ENCODE peak calls at places on chromosomes 4 and X, in seven cellular contexts. I is fibroblast of mammary gland, X is right lobe of liver, O is tibial artery, J is OCI-LY7, B is mammary epithelial cell, F is stomach. R is an unnamed sample.

GRCh38 chr4:12050357-12050756 is 621.7 kb upstream of the HS3ST1 start:
- DNase-seq in I (no peak), X (no peak), O (no peak), J (no peak), B (no peak), F (no peak), R (no peak)

GRCh38 chr4:153083447-153083921 is 120.8 kb upstream of the TRIM2 start:
- DNase-seq in I (peak), X (no peak), O (no peak), J (peak), B (peak), F (peak), R (peak)

GRCh38 chr4:72449705-72450104 is 119.3 kb downstream of the ADAMTS3 start:
- DNase-seq in I (peak), X (no peak), O (no peak), J (no peak), B (no peak), F (no peak), R (no peak)

GRCh38 chr4:38145033-38145673 is 185.0 kb downstream of the PTTG2 start:
- DNase-seq in I (peak), X (no peak), O (no peak), J (no peak), B (no peak), F (no peak), R (no peak)

GRCh38 chrX:124280294-124280902 is 52.1 kb upstream of the TEX13D start:
- DNase-seq in I (no peak), X (no peak), O (no peak), J (no peak), B (no peak), F (no peak), R (no peak)

GRCh38 chr4:112633477-112634235 is 3.1 kb downstream of the ZGRF1 start:
- DNase-seq in I (peak), X (no peak), O (no peak), J (peak), B (peak), F (no peak), R (peak)

GRCh38 chr4:146407669-146408084 is 114.1 kb downstream of the SLC10A7 start:
- DNase-seq in I (peak), X (no peak), O (no peak), J (no peak), B (peak), F (no peak), R (no peak)

GRCh38 chrX:70219938-70220764 is 14.3 kb upstream of the AWAT1 start:
- DNase-seq in I (peak), X (no peak), O (peak), J (no peak), B (peak), F (no peak), R (no peak)

GRCh38 chrX:11185861-11186260 is 74.7 kb downstream of the HCCS start:
- DNase-seq in I (no peak), X (no peak), O (no peak), J (no peak), B (no peak), F (no peak), R (no peak)

GRCh38 chr4:113270520-113271319 is 221.3 kb downstream of the ANK2 start:
- DNase-seq in I (no peak), X (no peak), O (no peak), J (no peak), B (no peak), F (no peak), R (no peak)

GRCh38 chrX:118948270-118948669 is 26.1 kb upstream of the LONRF3 start:
- DNase-seq in I (no peak), X (no peak), O (no peak), J (no peak), B (no peak), F (no peak), R (peak)

GRCh38 chrX:119266364-119266995 is 30.4 kb downstream of the PGRMC1 start:
- DNase-seq in I (peak), X (no peak), O (no peak), J (peak), B (peak), F (no peak), R (peak)

GRCh38 chr4:132513491-132513890 is 635.6 kb upstream of the PCDH10 start:
- DNase-seq in I (no peak), X (no peak), O (no peak), J (no peak), B (peak), F (no peak), R (no peak)

GRCh38 chr4:72895408-72895807 is 174.1 kb downstream of the COX18 start:
- DNase-seq in I (no peak), X (no peak), O (no peak), J (no peak), B (no peak), F (no peak), R (no peak)

GRCh38 chr4:117692538-117692937 is 341.7 kb upstream of the NDST3 start:
- DNase-seq in I (no peak), X (no peak), O (no peak), J (no peak), B (no peak), F (no peak), R (no peak)

GRCh38 chr4:160235771-160236170 is 1132.9 kb downstream of the RAPGEF2 start:
- DNase-seq in I (no peak), X (no peak), O (no peak), J (no peak), B (no peak), F (no peak), R (no peak)

GRCh38 chr4:55781341-55781740 is 38.2 kb upstream of the EXOC1L start:
- DNase-seq in I (no peak), X (no peak), O (no peak), J (no peak), B (no peak), F (no peak), R (no peak)

GRCh38 chr4:48420172-48420571 is 63.0 kb upstream of the SLC10A4 start:
- DNase-seq in I (no peak), X (no peak), O (no peak), J (no peak), B (no peak), F (no peak), R (no peak)

GRCh38 chr4:71231073-71231752 is 107.6 kb upstream of the SLC4A4 start:
- DNase-seq in I (peak), X (peak), O (peak), J (no peak), B (no peak), F (peak), R (no peak)

GRCh38 chr4:181147421-181147951 is 1095.7 kb upstream of the TENM3 start:
- DNase-seq in I (no peak), X (no peak), O (no peak), J (no peak), B (no peak), F (no peak), R (no peak)

GRCh38 chr4:142211444-142211843 is 575.1 kb downstream of the IL15 start:
- DNase-seq in I (no peak), X (no peak), O (no peak), J (no peak), B (peak), F (no peak), R (no peak)
- TF ChIP-seq CTCF in I (no peak), X (no peak), O (no peak), J (no peak), B (no peak), F (no peak), R (no peak)

GRCh38 chr4:123403205-123403604 is 6.6 kb downstream of the SPRY1 start:
- DNase-seq in I (no peak), X (no peak), O (no peak), J (no peak), B (no peak), F (no peak), R (no peak)

GRCh38 chr4:123398151-123398802 is 1.7 kb downstream of the SPRY1 start:
- DNase-seq in I (peak), X (peak), O (peak), J (peak), B (peak), F (peak), R (peak)

GRCh38 chr4:123398803-123399637 is 2.4 kb downstream of the SPRY1 start:
- DNase-seq in I (peak), X (peak), O (peak), J (peak), B (peak), F (peak), R (peak)

GRCh38 chr4:123399638-123400358 is 3.2 kb downstream of the SPRY1 start:
- DNase-seq in I (peak), X (no peak), O (no peak), J (no peak), B (peak), F (no peak), R (peak)

GRCh38 chr4:123401466-123402175 is 5.0 kb downstream of the SPRY1 start:
- DNase-seq in I (no peak), X (no peak), O (no peak), J (no peak), B (no peak), F (no peak), R (no peak)
- H3K4me3 ChIP-seq in I (no peak), X (peak), O (peak), J (no peak), B (no peak), F (peak), R (peak)

DNA sequence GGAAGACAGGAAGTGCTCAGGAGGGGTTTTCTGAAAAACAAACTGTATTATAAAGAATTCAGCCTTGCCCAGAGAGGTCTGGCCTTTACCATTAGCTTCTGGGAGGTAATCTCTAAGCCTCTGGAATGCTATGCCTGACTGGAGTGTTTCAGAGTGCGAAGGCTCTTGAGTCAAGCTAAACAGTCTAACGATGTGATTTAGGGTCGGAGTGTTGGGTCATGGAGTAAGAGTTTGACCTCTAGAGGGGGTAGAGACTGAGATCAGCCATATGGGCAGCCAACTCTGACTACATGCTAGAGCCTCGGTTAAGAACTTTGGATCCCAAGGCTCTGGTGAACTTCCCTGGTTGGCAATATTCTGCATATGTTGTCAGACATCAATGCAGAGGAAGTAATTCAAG is 15.0 kb downstream of the BOD1L1 start:
- DNase-seq in I (no peak), X (no peak), O (no peak), J (no peak), B (no peak), F (no peak), R (no peak)
- TF ChIP-seq CTCF in I (no peak), X (no peak), O (no peak), J (no peak), B (no peak), F (no peak), R (no peak)

GRCh38 chrX:153688534-153688899 is 791 bp downstream of the SLC6A8 start:
- DNase-seq in I (no peak), X (no peak), O (no peak), J (no peak), B (no peak), F (no peak), R (no peak)

GRCh38 chrX:153688900-153689590 is 1.3 kb downstream of the SLC6A8 start:
- DNase-seq in I (no peak), X (peak), O (peak), J (no peak), B (no peak), F (peak), R (no peak)

GRCh38 chrX:153689654-153690465 is 2.1 kb downstream of the SLC6A8 start:
- DNase-seq in I (no peak), X (peak), O (no peak), J (no peak), B (peak), F (no peak), R (no peak)

GRCh38 chrX:153692003-153692402 is 4.3 kb downstream of the SLC6A8 start:
- DNase-seq in I (no peak), X (no peak), O (no peak), J (no peak), B (no peak), F (no peak), R (no peak)

DNA sequence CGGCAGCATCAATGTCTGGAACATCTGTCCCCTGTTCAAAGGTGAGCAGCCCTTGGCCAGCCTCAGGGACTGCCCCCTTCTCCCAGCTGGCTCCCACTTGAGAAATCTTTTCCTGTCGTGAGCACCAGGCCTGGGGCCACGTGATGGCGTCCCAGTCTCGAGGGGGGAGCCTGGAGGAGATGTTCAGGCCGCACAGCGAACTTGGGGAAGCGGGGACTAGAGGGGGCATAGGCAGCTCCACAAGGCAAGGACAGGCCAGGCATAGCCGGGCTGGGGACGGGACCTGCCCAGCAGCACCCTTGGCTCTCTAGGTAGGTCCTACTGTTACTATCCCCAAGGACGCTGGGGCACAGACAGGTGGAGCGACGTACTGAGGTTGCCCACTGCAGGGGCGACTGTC is 2.7 kb downstream of the SLC6A8 start:
- DNase-seq in I (no peak), X (no peak), O (no peak), J (no peak), B (no peak), F (no peak), R (no peak)
- H3K4me3 ChIP-seq in I (no peak), X (no peak), O (no peak), J (no peak), B (no peak), F (no peak), R (no peak)

GRCh38 chrX:155666741-155667140 is 54.0 kb upstream of the TMLHE start:
- DNase-seq in I (no peak), X (no peak), O (no peak), J (no peak), B (no peak), F (no peak), R (no peak)

GRCh38 chrX:155662297-155662696 is 49.5 kb upstream of the TMLHE start:
- DNase-seq in I (peak), X (no peak), O (no peak), J (no peak), B (no peak), F (no peak), R (peak)
- TF ChIP-seq CTCF in I (peak), X (peak), O (no peak), J (peak), B (peak), F (peak), R (no peak)

GRCh38 chr4:141467225-141467624 is 169.2 kb upstream of the IL15 start:
- DNase-seq in I (no peak), X (no peak), O (no peak), J (no peak), B (no peak), F (no peak), R (no peak)
- H3K4me3 ChIP-seq in I (no peak), X (no peak), O (no peak), J (no peak), B (no peak), F (no peak), R (no peak)

GRCh38 chrX:13043938-13044337 is 482 bp downstream of the FAM9C start:
- DNase-seq in I (no peak), X (no peak), O (no peak), J (no peak), B (no peak), F (no peak), R (no peak)
- TF ChIP-seq CTCF in I (no peak), X (no peak), O (no peak), J (no peak), B (no peak), F (no peak), R (no peak)

GRCh38 chr4:185773419-185773818 is 38.6 kb downstream of the SORBS2 start:
- DNase-seq in I (no peak), X (peak), O (peak), J (no peak), B (no peak), F (peak), R (no peak)
- H3K4me3 ChIP-seq in I (no peak), X (no peak), O (peak), J (no peak), B (no peak), F (peak), R (no peak)

GRCh38 chr4:3330682-3331081 is 37.9 kb downstream of the RGS12 start:
- DNase-seq in I (no peak), X (no peak), O (no peak), J (no peak), B (no peak), F (peak), R (peak)
- TF ChIP-seq CTCF in I (no peak), X (no peak), O (no peak), J (no peak), B (no peak), F (no peak), R (no peak)